ENCODE peak calls at places on chromosome 13, in eight cellular contexts. L, Z, U, A, O, K, F and M are unnamed samples.
A peak's percentile ranks its signal among the peaks of the same experiment; 100 is the strongest.

GRCh38 chr13:80469841-80470378 is 129.0 kb upstream of the SPRY2 start:
- DNase-seq in L (peak; percentile 37), Z (peak; percentile 65), U (no peak), A (no peak), O (peak; percentile 86), K (peak; percentile 96), F (no peak), M (peak; percentile 94)

GRCh38 chr13:29525757-29526156 is 69.7 kb downstream of the SLC7A1 start:
- DNase-seq in L (no peak), Z (no peak), U (no peak), A (no peak), O (peak; percentile 31), K (no peak), F (no peak), M (no peak)

GRCh38 chr13:50401721-50402510 is 386.7 kb downstream of the KCNRG start:
- DNase-seq in L (no peak), Z (no peak), U (no peak), A (no peak), O (no peak), K (no peak), F (no peak), M (no peak)

GRCh38 chr13:79898996-79899395 is 418.0 kb downstream of the NDFIP2 start:
- DNase-seq in L (no peak), Z (no peak), U (no peak), A (no peak), O (no peak), K (no peak), F (no peak), M (no peak)

GRCh38 chr13:44664308-44664707 is 88.2 kb upstream of the TSC22D1 start:
- DNase-seq in L (no peak), Z (no peak), U (no peak), A (no peak), O (no peak), K (no peak), F (no peak), M (no peak)

GRCh38 chr13:113045214-113046007 is 60.2 kb upstream of the F7 start:
- DNase-seq in L (no peak), Z (no peak), U (no peak), A (no peak), O (no peak), K (no peak), F (no peak), M (no peak)

GRCh38 chr13:85575110-85575509 is 224.1 kb downstream of the SLITRK6 start:
- DNase-seq in L (no peak), Z (no peak), U (no peak), A (no peak), O (no peak), K (no peak), F (no peak), M (no peak)

GRCh38 chr13:37491661-37492060 is 106.9 kb downstream of the POSTN start:
- DNase-seq in L (no peak), Z (no peak), U (no peak), A (no peak), O (no peak), K (no peak), F (no peak), M (no peak)

GRCh38 chr13:90302113-90302512 is 1045.4 kb upstream of the MIR17HG start:
- DNase-seq in L (no peak), Z (no peak), U (no peak), A (no peak), O (no peak), K (no peak), F (no peak), M (no peak)

GRCh38 chr13:108878732-108879131 is 249.3 kb downstream of the MYO16 start:
- DNase-seq in L (no peak), Z (no peak), U (no peak), A (no peak), O (no peak), K (no peak), F (no peak), M (peak; percentile 55)

GRCh38 chr13:31436478-31436877 is 236.7 kb downstream of the B3GLCT start:
- DNase-seq in L (no peak), Z (no peak), U (no peak), A (no peak), O (no peak), K (no peak), F (no peak), M (no peak)

GRCh38 chr13:47594833-47595232 is 406.2 kb downstream of the SUCLA2 start:
- DNase-seq in L (no peak), Z (peak; percentile 18), U (no peak), A (no peak), O (no peak), K (no peak), F (peak; percentile 2), M (no peak)

GRCh38 chr13:55219538-55219937 is 1921.2 kb upstream of the PRR20A start:
- DNase-seq in L (no peak), Z (no peak), U (no peak), A (no peak), O (no peak), K (no peak), F (no peak), M (no peak)

GRCh38 chr13:49110122-49110831 is 109.9 kb upstream of the MLNR start:
- DNase-seq in L (peak; percentile 87), Z (peak; percentile 86), U (peak; percentile 76), A (peak; percentile 78), O (peak; percentile 81), K (peak; percentile 91), F (no peak), M (peak; percentile 94)

GRCh38 chr13:33403807-33404362 is 118.3 kb upstream of the STARD13 start:
- DNase-seq in L (no peak), Z (no peak), U (no peak), A (no peak), O (no peak), K (no peak), F (no peak), M (no peak)

GRCh38 chr13:97257800-97258799 is 36.0 kb downstream of the MBNL2 start:
- DNase-seq in L (no peak), Z (peak; percentile 95), U (no peak), A (no peak), O (peak; percentile 89), K (peak; percentile 83), F (no peak), M (no peak)

GRCh38 chr13:106865706-106866288 is 297.9 kb upstream of the ARGLU1 start:
- DNase-seq in L (no peak), Z (no peak), U (no peak), A (no peak), O (no peak), K (no peak), F (no peak), M (no peak)
- TF ChIP-seq EP300 in L (no peak), Z (no peak), U (no peak), A (no peak), O (no peak), K (no peak), F (no peak), M (no peak)

DNA sequence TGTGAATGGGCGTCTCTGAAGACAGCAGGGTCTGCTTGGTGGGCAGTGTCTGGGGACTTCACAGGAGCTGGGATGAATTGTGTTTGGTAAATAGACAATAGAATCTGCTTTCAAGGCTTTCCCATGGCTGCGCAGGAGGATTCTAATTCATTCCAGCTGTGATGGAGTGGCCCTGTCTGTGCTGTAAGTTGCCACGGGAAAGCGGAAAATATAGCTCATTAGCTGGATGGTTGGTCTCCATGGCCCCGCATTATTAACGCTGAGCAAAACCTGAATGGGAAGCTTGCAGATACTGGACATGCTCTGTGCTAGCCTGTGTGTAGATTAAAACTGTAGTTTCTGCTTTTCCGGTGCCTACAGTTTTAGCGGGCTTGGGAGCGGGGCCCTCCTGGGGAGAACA is 15.6 kb upstream of the C1QTNF9 start:
- DNase-seq in L (no peak), Z (no peak), U (no peak), A (peak; percentile 16), O (no peak), K (no peak), F (no peak), M (no peak)
- H3K4me1 ChIP-seq in L (no peaks in the 10 kb centered on the region), Z (no peaks in the 10 kb centered on the region), U (peaks cover 1% of the 10 kb centered on the region), A (no peaks in the 10 kb centered on the region), O (no peaks in the 10 kb centered on the region), K (no peaks in the 10 kb centered on the region), F (no peaks in the 10 kb centered on the region), M (no peaks in the 10 kb centered on the region)

DNA sequence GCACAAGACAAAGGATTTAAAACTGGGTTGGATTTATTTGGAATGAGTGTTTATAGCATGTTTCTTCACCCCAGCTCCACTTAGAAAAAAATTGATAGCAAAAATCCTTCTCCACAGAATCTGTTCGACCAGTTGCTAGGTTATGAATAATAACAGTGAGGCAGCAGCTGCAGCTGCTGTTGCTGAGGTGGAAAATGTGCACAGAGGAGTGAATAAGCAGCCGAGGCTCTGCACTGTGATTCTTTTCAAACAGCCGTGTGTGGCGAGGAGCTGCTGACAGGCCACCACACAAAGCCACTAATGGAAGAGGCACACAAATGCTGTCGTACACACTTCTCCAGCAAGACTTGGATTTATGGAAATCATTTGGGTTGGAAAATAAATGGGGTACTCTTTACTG is 6.4 kb upstream of the RASL11A start:
- DNase-seq in L (no peak), Z (no peak), U (no peak), A (no peak), O (no peak), K (no peak), F (no peak), M (no peak)
- TF ChIP-seq EP300 in L (no peak), Z (no peak), U (no peak), A (no peak), O (no peak), K (no peak), F (no peak), M (no peak)

DNA sequence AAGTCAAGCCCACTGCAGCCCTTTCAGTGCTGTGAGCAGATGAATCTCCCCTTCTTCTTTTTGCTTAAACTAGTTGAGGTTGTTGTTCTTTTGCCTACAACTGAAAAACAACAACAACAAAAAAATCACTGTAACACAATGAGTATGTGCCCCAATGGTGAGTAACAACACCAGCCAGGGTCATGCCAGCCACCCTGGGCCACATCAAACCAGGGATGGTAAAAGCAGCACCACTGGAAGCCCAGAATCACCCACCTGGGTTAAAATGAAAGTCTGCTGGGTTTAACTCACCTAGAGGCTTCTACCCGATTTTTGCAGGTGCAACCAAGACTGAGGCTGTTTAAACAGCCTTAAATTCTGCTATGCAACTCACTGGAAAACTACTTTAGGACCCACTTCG is 20.5 kb downstream of the STK24 start:
- DNase-seq in L (no peak), Z (no peak), U (no peak), A (no peak), O (no peak), K (peak; percentile 52), F (no peak), M (no peak)
- H3K4me1 ChIP-seq in L (peaks cover 46% of the 10 kb centered on the region), Z (peaks cover 13% of the 10 kb centered on the region), U (peaks cover 19% of the 10 kb centered on the region), A (peaks cover 41% of the 10 kb centered on the region), O (peaks cover 62% of the 10 kb centered on the region), K (no peaks in the 10 kb centered on the region), F (peaks cover 1% of the 10 kb centered on the region), M (peaks cover 45% of the 10 kb centered on the region)

DNA sequence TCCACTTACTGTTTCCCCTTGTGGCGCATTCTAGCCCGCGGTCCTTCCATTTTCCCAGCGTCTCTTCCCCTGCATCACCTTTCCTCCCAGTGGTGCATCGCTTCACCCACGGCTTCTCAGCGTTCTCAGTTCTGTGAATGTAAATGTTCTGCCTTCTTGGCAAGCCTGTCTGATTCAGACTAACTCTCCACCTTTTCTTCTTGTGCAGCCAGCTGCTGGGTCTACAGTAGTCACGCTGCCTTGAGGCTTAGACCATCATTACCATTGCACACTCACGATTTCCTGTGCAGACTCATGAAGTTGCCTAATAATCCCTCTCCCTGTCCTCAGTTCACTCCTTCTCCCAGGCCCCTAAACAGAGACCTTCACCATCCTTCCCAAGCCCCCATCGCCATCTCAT is 75.0 kb downstream of the DHRS12 start:
- DNase-seq in L (no peak), Z (no peak), U (no peak), A (no peak), O (no peak), K (no peak), F (no peak), M (no peak)
- TF ChIP-seq EP300 in L (no peak), Z (no peak), U (no peak), A (no peak), O (no peak), K (no peak), F (no peak), M (no peak)

GRCh38 chr13:98972627-98973026 is 5.2 kb downstream of the DOCK9 start:
- DNase-seq in L (no peak), Z (no peak), U (no peak), A (no peak), O (no peak), K (no peak), F (no peak), M (no peak)
- H3K4me1 ChIP-seq in L (peaks cover 16% of the 10 kb centered on the region), Z (peaks cover 7% of the 10 kb centered on the region), U (peaks cover 6% of the 10 kb centered on the region), A (peaks cover 16% of the 10 kb centered on the region), O (peaks cover 60% of the 10 kb centered on the region), K (peaks cover 5% of the 10 kb centered on the region), F (peaks cover 3% of the 10 kb centered on the region), M (peaks cover 90% of the 10 kb centered on the region)